ENCODE peak calls at places on chromosomes 1 and 21, in five cellular contexts. C, I, S, Z and G are unnamed samples.

GRCh38 chr1:3675436-3675835 is 23.1 kb downstream of the TP73 start:
- DNase-seq in C (no peak), I (no peak), S (no peak), Z (no peak), G (no peak)

GRCh38 chr1:28602536-28603439 is 10.7 kb downstream of the RAB42 start:
- DNase-seq in C (no peak), I (peak; percentile 58), S (peak; percentile 78), Z (no peak), G (no peak)

GRCh38 chr1:22176258-22176657 is 33.4 kb upstream of the WNT4 start:
- DNase-seq in C (no peak), I (no peak), S (no peak), Z (no peak), G (no peak)

GRCh38 chr1:201025571-201026002 is 2.1 kb upstream of the KIF21B start:
- DNase-seq in C (no peak), I (no peak), S (no peak), Z (no peak), G (no peak)

GRCh38 chr1:29441916-29442668 is 205.8 kb downstream of the PTPRU start:
- DNase-seq in C (no peak), I (no peak), S (no peak), Z (no peak), G (no peak)

GRCh38 chr1:110903853-110904500 is 31.0 kb downstream of the CD53 start:
- DNase-seq in C (peak; percentile 10), I (no peak), S (peak; percentile 55), Z (no peak), G (no peak)

GRCh38 chr21:29320021-29320420 is 21.3 kb downstream of the BACH1 start:
- DNase-seq in C (no peak), I (no peak), S (no peak), Z (no peak), G (no peak)

GRCh38 chr1:112557385-112557784 is 48.6 kb downstream of the WNT2B start:
- DNase-seq in C (no peak), I (no peak), S (no peak), Z (no peak), G (no peak)

GRCh38 chr1:91148641-91149069 is 126.8 kb upstream of the ZNF644 start:
- DNase-seq in C (no peak), I (no peak), S (no peak), Z (no peak), G (peak; percentile 35)

GRCh38 chr1:17005365-17005740 is 6.4 kb downstream of the ATP13A2 start:
- DNase-seq in C (no peak), I (no peak), S (no peak), Z (no peak), G (no peak)